ENCODE peak calls at places on chromosomes 7 and 10, in six cellular contexts. O is H9, B is cardiac muscle cell, Y is ovary, F is mucosa of descending colon, D is MCF 10A. C is an unnamed sample.

GRCh38 chr10:47289921-47290320 is 10.1 kb upstream of the GDF10 start:
- DNase-seq in B (no peak), Y (no peak), O (no peak), D (no peak), F (no peak), C (no peak)

GRCh38 chr10:49361735-49362568 is 33.9 kb downstream of the DRGX start:
- DNase-seq in O (no peak), B (no peak), Y (no peak), F (no peak), D (no peak), C (no peak)

GRCh38 chr7:119783799-119784198 is 489.2 kb upstream of the KCND2 start:
- DNase-seq in O (no peak), D (peak; percentile 25), F (no peak), Y (no peak), B (peak; percentile 68), C (peak; percentile 28)

GRCh38 chr10:79347226-79347893 is at the start of gene PPIF:
- DNase-seq in F (peak; percentile 96), Y (peak; percentile 94), O (peak; percentile 92), B (peak; percentile 96), D (peak; percentile 92), C (peak; percentile 93)

GRCh38 chr10:110783509-110784103 is 88.1 kb upstream of the PDCD4 start:
- DNase-seq in O (no peak), B (peak; percentile 52), D (no peak), F (no peak), Y (no peak), C (no peak)

GRCh38 chr10:121296856-121297255 is 301.4 kb downstream of the FGFR2 start:
- DNase-seq in B (no peak), O (no peak), F (no peak), Y (no peak), D (no peak), C (no peak)

GRCh38 chr10:23383637-23384036 is 39.0 kb upstream of the C10orf67 start:
- DNase-seq in F (no peak), O (no peak), D (no peak), B (no peak), Y (no peak), C (no peak)

GRCh38 chr10:126905776-126906703 is 812 bp downstream of the DOCK1 start:
- DNase-seq in O (peak; percentile 69), F (no peak), Y (peak; percentile 30), B (peak; percentile 43), D (peak; percentile 25), C (peak; percentile 43)

GRCh38 chr7:29488203-29488970 is 75.2 kb upstream of the PRR15 start:
- DNase-seq in B (no peak), Y (peak; percentile 39), O (no peak), F (no peak), D (no peak), C (no peak)

GRCh38 chr10:122117475-122117874 is 128.5 kb downstream of the TACC2 start:
- DNase-seq in D (no peak), B (no peak), O (no peak), F (no peak), Y (no peak), C (no peak)

GRCh38 chr7:24882989-24883631 is 96.9 kb downstream of the OSBPL3 start:
- DNase-seq in B (peak; percentile 84), Y (no peak), D (peak; percentile 73), F (no peak), O (no peak), C (peak; percentile 85)

GRCh38 chr7:131336956-131337355 is 9.3 kb downstream of the MKLN1 start:
- DNase-seq in B (peak; percentile 32), O (no peak), Y (no peak), F (no peak), D (peak; percentile 48), C (peak; percentile 33)

GRCh38 chr10:34249634-34250033 is 565.5 kb downstream of the PARD3 start:
- DNase-seq in Y (no peak), D (peak; percentile 26), F (no peak), B (no peak), O (peak; percentile 42), C (no peak)

GRCh38 chr10:30986027-30986672 is 45.5 kb downstream of the ZNF438 start:
- DNase-seq in F (no peak), D (peak; percentile 72), B (peak; percentile 80), O (no peak), Y (no peak), C (no peak)

GRCh38 chr10:18402766-18403346 is 248.5 kb downstream of the NSUN6 start:
- DNase-seq in F (no peak), B (no peak), Y (no peak), O (no peak), D (no peak), C (no peak)

GRCh38 chr7:115198143-115198542 is 276.2 kb downstream of the MDFIC start:
- DNase-seq in B (peak; percentile 19), O (no peak), D (no peak), Y (no peak), F (no peak), C (peak; percentile 36)

GRCh38 chr10:86153751-86154150 is 212.8 kb downstream of the GRID1 start:
- DNase-seq in F (no peak), O (no peak), Y (no peak), D (no peak), B (no peak), C (no peak)

GRCh38 chr7:71625534-71625933 is 493.6 kb downstream of the GALNT17 start:
- DNase-seq in F (no peak), Y (no peak), O (no peak), B (no peak), D (no peak), C (no peak)

GRCh38 chr7:22569586-22570321 is 69.8 kb upstream of the STEAP1B start:
- DNase-seq in F (no peak), Y (no peak), D (peak; percentile 81), O (no peak), B (peak; percentile 81), C (peak; percentile 59)

GRCh38 chr10:21509391-21510217 is 15.9 kb downstream of the SKIDA1 start:
- DNase-seq in F (no peak), Y (peak; percentile 31), B (no peak), D (no peak), O (no peak), C (peak; percentile 13)

GRCh38 chr10:16856567-16856966 is 39.3 kb upstream of the RSU1 start:
- DNase-seq in Y (no peak), B (peak; percentile 38), O (no peak), F (no peak), D (no peak), C (peak; percentile 71)

GRCh38 chr7:199465-200249 is 7.3 kb downstream of the FAM20C start:
- DNase-seq in F (no peak), B (no peak), Y (no peak), O (no peak), D (no peak), C (no peak)

GRCh38 chr7:200290-200689 is 7.9 kb downstream of the FAM20C start:
- DNase-seq in B (no peak), O (peak; percentile 54), Y (no peak), D (no peak), F (no peak), C (no peak)

GRCh38 chr7:204326-204725 is 12.0 kb downstream of the FAM20C start:
- DNase-seq in D (no peak), Y (no peak), F (no peak), O (no peak), B (no peak), C (no peak)

GRCh38 chr7:197413-198335 is 5.3 kb downstream of the FAM20C start:
- DNase-seq in D (no peak), Y (no peak), F (no peak), B (no peak), O (no peak), C (no peak)

GRCh38 chr7:200704-201103 is 8.3 kb downstream of the FAM20C start:
- DNase-seq in Y (no peak), O (no peak), D (peak; percentile 16), F (no peak), B (no peak), C (no peak)
- TF ChIP-seq CTCF in Y (no peak), O (peak; percentile 26), D (peak; percentile 11), F (no peak), B (peak; percentile 5), C (no peak)

DNA sequence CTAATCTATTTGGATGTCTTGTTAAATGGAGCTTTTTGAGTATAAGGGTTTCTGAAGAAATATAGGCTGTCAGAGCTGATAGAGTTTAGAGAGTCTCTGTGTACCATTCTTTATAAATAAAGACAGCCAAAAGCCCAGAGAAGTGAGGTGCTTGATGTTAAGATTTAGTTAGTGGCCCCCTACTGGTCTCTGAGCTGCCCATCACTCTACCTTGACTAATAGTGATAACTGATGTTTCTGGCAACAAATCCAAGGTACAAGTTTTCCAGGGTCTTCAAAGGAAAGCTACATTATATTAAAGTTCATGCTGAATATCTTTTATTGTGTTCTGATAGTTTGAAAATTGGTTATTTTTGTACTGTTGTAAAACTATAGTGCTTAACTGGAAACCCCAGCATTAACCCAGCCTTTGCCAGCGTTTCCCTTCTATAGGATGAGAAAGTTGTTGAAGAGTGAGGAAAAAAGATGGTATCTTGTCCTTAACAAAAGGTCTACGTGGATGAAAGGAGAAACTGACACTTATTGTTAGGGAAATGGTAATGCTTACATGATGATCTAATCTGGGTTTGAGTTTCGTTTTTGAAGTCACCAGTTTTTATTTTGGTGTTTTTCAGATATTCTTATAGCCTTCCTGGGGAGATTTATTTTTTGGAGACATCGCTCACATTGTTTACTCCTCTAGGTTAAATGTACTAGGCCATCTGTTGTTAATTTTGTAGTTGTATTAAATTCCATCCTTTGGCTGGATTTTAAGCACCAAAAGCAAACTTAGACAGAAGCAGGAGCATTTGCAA is 79.0 kb downstream of the AUTS2 start:
- DNase-seq in O (no peak), F (no peak), D (no peak), Y (no peak), B (no peak), C (no peak)
- TF ChIP-seq CTCF in O (peak; percentile 66), F (no peak), D (no peak), Y (no peak), B (peak; percentile 32), C (no peak)

DNA sequence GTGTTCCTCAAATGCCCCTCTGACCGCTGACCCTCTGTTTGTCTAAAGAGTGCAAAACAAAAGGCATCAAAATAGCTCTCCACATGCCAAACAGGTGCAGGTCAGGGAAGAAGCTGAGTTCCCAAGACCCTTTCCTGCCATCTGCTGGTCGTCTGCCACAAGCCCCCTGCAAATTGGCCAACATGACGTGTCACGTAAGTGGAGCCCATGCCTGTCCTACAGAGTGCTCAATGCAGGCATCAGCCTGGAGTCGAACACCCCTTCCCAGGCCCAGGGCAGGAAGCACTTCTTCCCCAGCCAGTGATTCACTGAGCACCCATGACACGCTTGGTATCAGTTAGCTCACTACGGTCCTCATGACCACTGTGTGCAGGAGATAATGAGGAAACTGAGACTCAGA is 14.1 kb downstream of the TMEM72 start:
- DNase-seq in D (no peak), B (peak; percentile 38), Y (no peak), F (no peak), O (peak; percentile 89), C (no peak)
- TF ChIP-seq CTCF in D (no peak), B (peak; percentile 33), Y (no peak), F (no peak), O (peak; percentile 80), C (peak; percentile 31)

DNA sequence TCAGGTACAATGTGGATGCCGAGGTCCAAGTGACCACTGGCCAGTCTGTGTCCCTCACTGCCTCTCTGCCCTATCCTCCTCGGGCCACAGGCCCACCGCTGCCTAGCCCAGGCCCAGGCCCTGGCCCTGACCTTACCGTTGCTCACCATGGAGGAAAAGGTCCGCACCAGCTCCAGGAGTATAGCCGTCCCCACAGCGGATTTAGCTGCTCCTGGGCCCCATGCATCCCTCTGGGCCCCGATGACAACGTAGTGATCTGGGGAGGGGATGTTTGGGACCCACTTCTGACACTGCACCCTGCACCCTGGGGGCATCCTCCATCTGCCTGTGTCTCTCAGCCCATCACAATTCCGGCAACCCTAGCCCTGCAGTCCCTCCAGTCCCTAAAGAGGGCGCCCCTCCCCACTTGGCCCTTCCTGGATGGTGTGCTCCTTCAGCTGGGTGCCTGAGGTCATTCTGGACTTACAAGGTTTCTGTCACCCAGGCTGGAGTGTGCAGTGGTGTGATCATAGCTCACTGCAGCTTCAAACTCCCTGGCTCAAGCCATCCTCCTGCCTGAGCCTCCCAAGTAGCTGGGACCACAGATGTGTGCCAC is 12.1 kb downstream of the TFR2 start:
- DNase-seq in D (peak; percentile 37), B (peak; percentile 33), F (no peak), Y (no peak), O (peak; percentile 85), C (no peak)
- TF ChIP-seq CTCF in D (peak; percentile 24), B (peak; percentile 42), F (no peak), Y (no peak), O (peak; percentile 74), C (peak; percentile 28)